ENCODE peak calls at places on chromosomes 1 and 21, in six cellular contexts. V is Panc1, N is psoas muscle, Z is left ventricle myocardium inferior, P is thyroid gland, T is colonic mucosa. C is an unnamed sample. For H3K27me3, the result is how much of the 10 kb centered on the place peaks cover.

GRCh38 chr1:104120488-104120887 is 370.8 kb downstream of the AMY1C start:
- DNase-seq in T (no peak), N (no peak), V (no peak), Z (no peak), P (no peak), C (no peak)

GRCh38 chr21:45986316-45987051 is 4.9 kb downstream of the COL6A1 start:
- DNase-seq in N (peak), Z (peak), P (no peak), V (no peak), T (no peak), C (no peak)

GRCh38 chr1:101235241-101235695 is 1.6 kb upstream of the S1PR1 start:
- DNase-seq in Z (no peak), P (no peak), V (no peak), T (no peak), N (no peak), C (no peak)

GRCh38 chr1:21899972-21900371 is 37.1 kb downstream of the HSPG2 start:
- DNase-seq in V (no peak), N (no peak), P (no peak), Z (peak), T (no peak), C (no peak)

GRCh38 chr1:35564884-35565741 is 7.5 kb downstream of the NCDN start:
- DNase-seq in T (no peak), N (peak), Z (no peak), V (no peak), P (no peak), C (no peak)

GRCh38 chr1:206029484-206029883 is 5.8 kb upstream of the CTSE start:
- DNase-seq in V (no peak), P (peak), Z (peak), N (peak), T (peak), C (no peak)

GRCh38 chr1:235329139-235329808 is 904 bp downstream of the GGPS1 start:
- DNase-seq in Z (no peak), T (peak), V (peak), N (peak), P (peak), C (peak)

GRCh38 chr1:175742790-175743459 is 470 bp downstream of the TNR start:
- DNase-seq in T (no peak), Z (no peak), N (no peak), P (no peak), V (no peak), C (peak)

GRCh38 chr21:15706686-15707085 is 23.1 kb upstream of the USP25 start:
- DNase-seq in N (no peak), Z (no peak), P (no peak), T (peak), V (no peak), C (peak)

GRCh38 chr21:44521928-44522752 is 17.9 kb downstream of the KRTAP10-1 start:
- DNase-seq in P (no peak), T (no peak), V (no peak), N (peak), Z (peak), C (no peak)

GRCh38 chr1:200037904-200038644 is 10.6 kb downstream of the NR5A2 start:
- DNase-seq in T (no peak), Z (no peak), N (no peak), P (no peak), V (no peak), C (no peak)

GRCh38 chr1:200038645-200038986 is 11.1 kb downstream of the NR5A2 start:
- DNase-seq in V (no peak), P (no peak), N (no peak), Z (no peak), T (peak), C (no peak)

GRCh38 chr1:200035956-200036615 is 8.6 kb downstream of the NR5A2 start:
- DNase-seq in T (peak), Z (no peak), N (no peak), V (no peak), P (no peak), C (no peak)

GRCh38 chr1:200036616-200037270 is 9.2 kb downstream of the NR5A2 start:
- DNase-seq in N (no peak), V (no peak), Z (no peak), P (no peak), T (peak), C (no peak)

GRCh38 chr1:200037501-200037900 is 10.0 kb downstream of the NR5A2 start:
- DNase-seq in V (no peak), Z (no peak), P (no peak), T (no peak), N (no peak), C (no peak)
- H3K27me3 ChIP-seq in V (under half), Z (half or more), P (half or more), T (under half), N (half or more), C (half or more)

GRCh38 chr1:243473281-243474210 is 217.7 kb downstream of the SDCCAG8 start:
- DNase-seq in N (no peak), Z (no peak), P (no peak), T (no peak), V (no peak), C (no peak)
- H3K4me3 ChIP-seq in N (peak), Z (peak), P (no peak), T (no peak), V (no peak), C (no peak)

DNA sequence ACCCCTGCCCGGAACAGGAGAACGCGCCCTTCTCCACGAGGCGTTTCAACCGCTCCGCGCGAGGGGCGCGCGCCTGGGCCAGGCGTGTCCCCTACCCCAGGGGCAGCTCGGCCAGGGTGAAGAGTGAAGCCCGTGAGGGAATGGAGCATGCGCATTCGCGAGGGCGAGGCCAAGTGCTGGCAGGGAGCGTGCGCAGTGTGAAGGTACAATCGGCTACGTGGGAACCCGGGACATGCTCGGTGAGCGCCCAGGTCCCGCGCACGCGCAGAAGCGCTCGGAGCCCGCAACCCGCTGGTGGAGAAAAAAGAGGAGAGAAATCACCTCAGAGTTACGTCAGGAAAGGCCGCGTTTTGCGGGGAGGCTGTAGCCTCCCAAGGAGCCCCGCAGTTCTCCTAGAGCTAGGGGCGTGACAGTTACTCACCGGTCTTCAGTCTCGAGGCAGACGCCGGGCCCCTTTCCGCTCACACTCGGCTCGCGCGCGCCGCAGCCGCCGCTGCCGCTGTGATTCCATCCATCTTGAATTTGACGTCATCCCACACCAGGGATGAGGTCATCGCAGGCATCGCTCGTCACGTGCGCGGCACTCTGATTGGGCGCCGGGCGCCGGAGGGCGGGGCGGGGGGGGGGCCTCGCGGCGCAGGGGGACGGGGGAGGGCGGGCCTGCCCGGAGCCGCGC is at the start of gene ZBTB21:
- DNase-seq in V (peak), Z (peak), N (peak), P (peak), T (peak), C (peak)
- TF ChIP-seq CTCF in V (no peak), Z (no peak), N (no peak), P (no peak), T (no peak), C (no peak)

GRCh38 chr1:20465187-20465586 is 20.8 kb downstream of the CAMK2N1 start:
- DNase-seq in V (no peak), N (no peak), P (no peak), Z (no peak), T (no peak), C (no peak)

GRCh38 chr1:20462397-20462796 is 23.6 kb downstream of the CAMK2N1 start:
- DNase-seq in Z (no peak), V (no peak), N (no peak), P (no peak), T (no peak), C (no peak)

GRCh38 chr1:20458717-20459116 is 27.3 kb downstream of the CAMK2N1 start:
- DNase-seq in P (no peak), T (no peak), Z (no peak), N (no peak), V (no peak), C (no peak)

GRCh38 chr1:20466231-20466630 is 19.8 kb downstream of the CAMK2N1 start:
- DNase-seq in P (no peak), V (no peak), T (no peak), N (no peak), Z (no peak), C (no peak)

GRCh38 chr1:20463502-20463901 is 22.5 kb downstream of the CAMK2N1 start:
- DNase-seq in N (no peak), V (no peak), P (no peak), T (no peak), Z (no peak), C (no peak)
- H3K27me3 ChIP-seq in N (under half), V (under half), P (under half), T (under half), Z (half or more), C (under half)

DNA sequence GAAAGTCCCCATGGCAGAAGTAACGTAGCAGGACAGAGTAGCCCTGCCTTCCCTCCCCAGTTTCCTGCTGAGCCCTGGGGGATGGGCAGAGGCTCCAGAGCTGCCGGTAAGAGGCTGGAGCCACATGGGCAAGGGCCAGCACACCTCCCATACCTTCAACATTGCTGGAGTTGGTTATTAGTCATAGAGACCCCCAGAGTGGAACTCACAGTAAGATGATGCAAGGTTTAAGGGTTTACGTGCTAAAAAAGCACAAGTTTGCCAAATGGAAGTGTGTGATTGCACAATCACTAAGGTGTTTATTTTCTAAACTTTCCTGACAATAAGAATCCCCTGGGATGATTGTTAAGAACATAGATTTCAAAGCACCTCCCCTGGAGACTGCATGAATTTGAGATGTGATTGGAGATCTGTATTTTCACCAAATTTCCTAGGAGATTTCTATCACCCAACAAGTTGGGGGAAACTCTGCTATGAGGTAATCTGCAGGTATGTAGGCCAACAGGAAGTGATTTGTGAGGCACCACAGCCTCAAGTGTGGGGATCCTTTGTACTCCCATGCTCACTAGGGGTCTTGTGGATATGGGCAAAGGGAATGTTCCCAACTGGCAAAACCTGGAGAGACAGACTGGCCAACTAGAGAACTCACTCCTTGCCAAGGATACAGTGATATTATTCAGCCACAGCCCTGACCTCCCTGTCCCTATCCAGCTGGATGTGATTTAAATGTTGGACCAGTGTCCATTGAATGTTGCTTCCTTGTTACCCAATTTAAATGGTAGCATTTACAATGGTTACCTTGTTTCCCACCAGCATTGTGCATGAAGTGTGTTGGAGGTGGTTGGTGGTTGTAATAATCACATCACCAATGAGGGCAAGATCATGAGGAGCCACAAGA is 37.1 kb upstream of the CSF1 start:
- DNase-seq in T (no peak), P (peak), N (no peak), Z (no peak), V (no peak), C (no peak)
- H3K4me3 ChIP-seq in T (no peak), P (no peak), N (no peak), Z (no peak), V (no peak), C (no peak)

GRCh38 chr1:54127594-54127993 is 25.2 kb downstream of the CDCP2 start:
- DNase-seq in P (no peak), Z (no peak), N (no peak), V (no peak), T (no peak), C (no peak)

GRCh38 chr1:54126271-54126815 is 26.5 kb downstream of the CDCP2 start:
- DNase-seq in N (no peak), P (no peak), V (no peak), T (no peak), Z (no peak), C (no peak)

GRCh38 chr1:54124472-54124871 is 28.3 kb downstream of the CDCP2 start:
- DNase-seq in N (no peak), T (peak), P (peak), Z (no peak), V (no peak), C (no peak)

GRCh38 chr1:54124906-54125305 is 27.9 kb downstream of the CDCP2 start:
- DNase-seq in V (no peak), N (no peak), T (no peak), P (no peak), Z (no peak), C (no peak)

DNA sequence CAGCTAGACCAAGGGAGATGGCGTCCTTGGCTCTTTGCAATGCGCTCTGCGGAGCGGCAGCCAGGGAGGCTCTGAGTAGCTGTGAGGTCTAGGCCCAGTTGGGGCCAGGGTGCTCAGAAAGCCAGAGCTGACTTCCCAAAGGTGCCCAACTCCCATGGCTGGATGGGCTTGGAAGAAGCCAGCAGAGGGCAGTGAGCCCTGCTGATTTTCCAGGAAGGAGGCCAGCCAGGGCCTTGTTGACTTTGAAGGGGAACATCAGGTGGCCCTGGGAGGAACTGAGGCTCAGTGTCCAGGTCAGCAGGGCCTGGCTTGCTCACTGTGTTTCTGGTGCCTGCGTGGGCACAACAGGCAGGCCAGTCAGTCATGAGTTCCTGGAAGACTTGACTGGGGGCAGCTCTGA is 27.1 kb downstream of the CDCP2 start:
- DNase-seq in T (peak), N (peak), V (no peak), Z (peak), P (peak), C (no peak)
- TF ChIP-seq CTCF in T (peak), N (peak), V (no peak), Z (peak), P (peak), C (peak)

DNA sequence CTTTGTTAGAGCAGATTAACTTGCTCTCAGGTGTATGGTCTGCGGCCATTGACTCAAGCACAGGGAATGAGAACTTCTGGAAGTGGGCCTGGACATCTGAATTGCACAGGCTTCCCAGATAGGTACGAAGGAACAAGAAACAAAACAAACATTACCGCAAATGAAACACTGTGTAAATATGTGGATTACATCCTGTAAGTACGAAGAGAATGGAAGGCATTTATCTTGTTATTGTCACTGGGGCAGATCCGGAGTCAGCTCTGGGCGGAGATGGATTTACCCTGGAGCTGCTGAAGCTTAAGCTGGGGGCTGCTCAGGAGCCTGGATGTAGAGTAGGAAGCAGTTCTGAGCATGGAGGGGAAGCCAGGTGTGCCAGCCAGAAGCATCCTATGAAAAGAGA is 6.8 kb downstream of the HES2 start:
- DNase-seq in Z (no peak), V (no peak), P (no peak), N (no peak), T (no peak), C (no peak)
- H3K27me3 ChIP-seq in Z (half or more), V (under half), P (under half), N (under half), T (under half), C (under half)

DNA sequence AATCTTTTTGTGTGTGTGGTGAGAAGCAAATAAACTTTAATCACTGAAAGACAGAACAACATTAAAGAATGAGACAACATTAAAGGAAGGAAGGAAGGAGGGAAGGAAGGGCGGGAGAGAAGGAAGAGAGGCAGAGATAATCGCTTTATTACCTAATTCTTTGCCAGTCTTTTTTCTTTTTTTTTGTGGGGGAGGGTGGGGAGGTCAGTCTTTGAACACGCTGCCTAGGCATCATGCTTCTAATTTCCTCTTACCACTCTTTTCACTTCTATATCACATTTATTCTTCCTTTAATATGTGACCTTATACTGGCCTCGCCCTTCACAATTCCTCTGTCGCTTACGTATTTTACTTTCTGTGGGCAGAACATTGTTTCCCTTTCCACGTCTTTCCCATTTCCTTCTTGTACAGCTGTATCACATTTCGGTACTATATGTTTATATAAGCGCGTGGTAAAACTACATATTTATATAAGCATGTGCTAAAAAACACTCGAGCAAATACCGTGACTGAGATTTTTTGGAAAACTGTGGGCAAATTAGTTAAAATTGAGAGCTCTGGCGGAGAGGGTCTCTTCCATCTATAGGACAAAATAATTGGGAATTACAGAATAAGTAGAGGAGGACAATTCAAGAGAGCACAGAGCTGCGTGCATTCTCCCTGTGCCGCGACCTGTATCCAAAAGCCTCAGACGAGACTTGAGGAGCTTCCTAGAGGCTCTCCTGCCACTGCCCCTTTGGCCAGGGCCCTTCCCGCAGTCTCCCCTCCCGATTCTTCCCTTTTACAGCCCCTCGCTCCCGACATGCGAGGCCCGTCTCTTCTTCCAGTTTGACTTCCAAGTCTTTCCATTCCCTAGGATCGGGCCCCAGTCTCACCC is 812 bp upstream of the PRKAA2 start:
- DNase-seq in P (peak), V (no peak), N (peak), T (peak), Z (no peak), C (no peak)
- H3K4me3 ChIP-seq in P (peak), V (peak), N (peak), T (peak), Z (peak), C (peak)